ENCODE peak calls at places on chromosome 17, in six cellular contexts. H is GM12865, L is breast epithelium, Y is fibroblast of pulmonary artery, R is thoracic aorta, B is mucosa of descending colon. T is an unnamed sample.

GRCh38 chr17:66383353-66383752 is 80.9 kb downstream of the PRKCA start:
- DNase-seq in H (no peak), L (no peak), Y (peak; percentile 94), R (no peak), B (no peak), T (no peak)

GRCh38 chr17:36148559-36149295 is 27.7 kb downstream of the TBC1D3B start:
- DNase-seq in H (peak; percentile 84), L (peak; percentile 72), Y (peak; percentile 72), R (no peak), B (peak; percentile 83), T (peak; percentile 25)

GRCh38 chr17:48352630-48353029 is 77.4 kb downstream of the SKAP1 start:
- DNase-seq in H (no peak), L (no peak), Y (no peak), R (no peak), B (no peak), T (no peak)

GRCh38 chr17:39769974-39770587 is 32.3 kb downstream of the GRB7 start:
- DNase-seq in H (peak; percentile 89), L (no peak), Y (no peak), R (no peak), B (no peak), T (no peak)

GRCh38 chr17:2580641-2581040 is 12.8 kb upstream of the PAFAH1B1 start:
- DNase-seq in H (no peak), L (no peak), Y (no peak), R (no peak), B (no peak), T (no peak)

GRCh38 chr17:31269597-31269996 is 27.4 kb downstream of the OMG start:
- DNase-seq in H (no peak), L (no peak), Y (peak; percentile 95), R (no peak), B (no peak), T (no peak)

GRCh38 chr17:47819475-47819874 is 2.1 kb downstream of the OSBPL7 start:
- DNase-seq in H (no peak), L (no peak), Y (no peak), R (no peak), B (peak; percentile 30), T (no peak)

GRCh38 chr17:48127371-48128051 is 19.9 kb downstream of the SNX11 start:
- DNase-seq in H (no peak), L (no peak), Y (peak; percentile 21), R (no peak), B (no peak), T (no peak)

GRCh38 chr17:63911657-63912100 is 621 bp upstream of the CSHL1 start:
- DNase-seq in H (peak; percentile 40), L (no peak), Y (peak; percentile 30), R (no peak), B (no peak), T (no peak)

GRCh38 chr17:2366747-2367494 is 29.6 kb downstream of the SGSM2 start:
- DNase-seq in H (no peak), L (no peak), Y (peak; percentile 26), R (no peak), B (peak; percentile 22), T (no peak)

GRCh38 chr17:7058831-7059447 is 15.0 kb upstream of the SLC16A11 start:
- DNase-seq in H (no peak), L (no peak), Y (peak; percentile 80), R (no peak), B (no peak), T (no peak)

GRCh38 chr17:18999911-19000310 is 4.7 kb downstream of the FAM83G start:
- DNase-seq in H (no peak), L (no peak), Y (no peak), R (no peak), B (peak; percentile 27), T (no peak)

GRCh38 chr17:58521680-58522079 is 7.2 kb upstream of the MTMR4 start:
- DNase-seq in H (no peak), L (no peak), Y (no peak), R (no peak), B (no peak), T (no peak)

GRCh38 chr17:34456121-34456520 is 93.1 kb upstream of the CCL1 start:
- DNase-seq in H (no peak), L (no peak), Y (no peak), R (no peak), B (no peak), T (no peak)

GRCh38 chr17:36001862-36002603 is 680 bp upstream of the CCL15 start:
- DNase-seq in H (no peak), L (no peak), Y (no peak), R (no peak), B (peak; percentile 93), T (no peak)

GRCh38 chr17:2418572-2418971 is 17.7 kb upstream of the MNT start:
- DNase-seq in H (no peak), L (no peak), Y (no peak), R (no peak), B (no peak), T (no peak)

GRCh38 chr17:721540-721937 is 6.9 kb upstream of the VPS53 start:
- DNase-seq in H (no peak), L (no peak), Y (no peak), R (no peak), B (no peak), T (no peak)

GRCh38 chr17:80018917-80019651 is 16.6 kb downstream of the TBC1D16 start:
- DNase-seq in H (no peak), L (no peak), Y (no peak), R (no peak), B (peak; percentile 20), T (no peak)

GRCh38 chr17:34579017-34579946 is at the start of gene TMEM132E:
- DNase-seq in H (no peak), L (peak; percentile 57), Y (no peak), R (peak; percentile 14), B (no peak), T (peak; percentile 29)

GRCh38 chr17:9702916-9703780 is 57.8 kb downstream of the USP43 start:
- DNase-seq in H (no peak), L (no peak), Y (no peak), R (no peak), B (no peak), T (no peak)

GRCh38 chr17:33053641-33054040 is 62.0 kb downstream of the SPACA3 start:
- DNase-seq in H (no peak), L (no peak), Y (no peak), R (no peak), B (no peak), T (no peak)
- TF ChIP-seq CTCF in H (no peak), L (no peak), Y (no peak), R (no peak), B (no peak), T (no peak)

DNA sequence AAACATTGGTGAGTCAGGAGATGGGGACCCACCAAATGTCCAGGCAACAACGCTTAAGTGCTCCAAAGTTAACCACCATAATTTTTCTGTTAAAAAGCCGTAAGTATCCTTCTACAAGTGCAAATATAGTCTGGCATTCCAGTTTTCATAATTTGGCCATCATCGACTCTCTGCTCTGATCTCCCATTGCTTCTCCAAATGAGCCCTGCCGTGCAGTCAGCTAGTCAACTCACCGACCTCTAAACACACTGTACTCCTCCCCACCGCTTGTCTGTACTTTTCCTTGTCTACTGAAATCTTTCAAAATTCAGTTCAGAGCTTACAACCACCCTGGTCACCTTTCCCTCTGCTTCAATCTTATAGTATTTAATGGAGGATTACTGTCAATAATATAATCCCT is 52.6 kb upstream of the SLC25A19 start:
- DNase-seq in H (no peak), L (no peak), Y (no peak), R (no peak), B (no peak), T (no peak)
- TF ChIP-seq CTCF in H (no peak), L (no peak), Y (no peak), R (no peak), B (no peak), T (no peak)

GRCh38 chr17:75614556-75615270 is 18.5 kb upstream of the SMIM5 start:
- DNase-seq in H (no peak), L (no peak), Y (no peak), R (no peak), B (no peak), T (no peak)
- TF ChIP-seq CTCF in H (no peak), L (no peak), Y (no peak), R (no peak), B (no peak), T (no peak)

DNA sequence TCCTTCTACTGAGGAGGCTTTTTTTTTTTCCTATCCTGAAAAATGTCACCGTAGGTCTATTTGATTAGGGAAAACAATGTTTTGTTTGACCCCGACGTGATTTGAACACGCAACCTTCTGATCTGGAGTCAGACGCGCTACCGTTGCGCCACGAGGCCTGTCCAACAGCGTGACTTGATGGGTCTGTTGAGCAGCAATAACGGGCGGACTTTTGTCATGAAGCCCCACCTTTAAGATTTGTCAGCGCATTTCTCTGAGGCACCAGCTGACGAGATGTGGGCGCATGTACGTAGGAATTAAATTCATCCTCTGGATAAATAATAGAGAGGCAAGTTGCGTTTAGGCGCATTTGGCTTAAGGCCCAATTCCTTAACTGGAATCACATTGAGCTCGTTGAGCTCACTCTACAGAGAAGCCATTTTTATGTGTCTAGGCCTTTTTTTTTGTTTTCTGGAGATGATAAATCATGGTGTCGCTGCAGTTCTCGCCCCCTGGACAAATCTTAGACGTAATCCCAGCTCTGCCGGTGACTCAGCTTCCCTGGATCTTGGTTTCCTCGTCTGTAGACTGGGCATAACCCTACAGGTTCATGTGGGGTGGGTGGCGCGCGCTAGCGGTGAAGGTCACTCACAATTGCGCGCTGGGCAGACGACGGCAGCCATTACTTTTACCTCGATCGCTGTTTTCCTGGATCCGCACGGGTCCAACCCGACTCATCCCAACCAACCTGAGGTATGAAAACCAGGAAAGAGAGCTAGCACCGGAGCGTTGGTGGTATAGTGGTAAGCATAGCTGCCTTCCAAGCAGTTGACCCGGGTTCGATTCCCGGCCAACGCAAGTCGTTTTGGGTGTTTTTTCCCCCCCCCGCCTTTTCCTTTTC is 10.6 kb upstream of the AURKB start:
- DNase-seq in H (peak; percentile 93), L (peak; percentile 94), Y (peak; percentile 92), R (peak; percentile 82), B (peak; percentile 91), T (peak; percentile 95)
- TF ChIP-seq CTCF in H (no peak), L (no peak), Y (no peak), R (no peak), B (no peak), T (no peak)

GRCh38 chr17:41518031-41518430 is 659 bp downstream of the KRT15 start:
- DNase-seq in H (no peak), L (no peak), Y (no peak), R (no peak), B (no peak), T (no peak)

GRCh38 chr17:41516828-41517283 is 1.8 kb downstream of the KRT15 start:
- DNase-seq in H (no peak), L (no peak), Y (no peak), R (no peak), B (no peak), T (no peak)

GRCh38 chr17:41519501-41520224 is 973 bp upstream of the KRT15 start:
- DNase-seq in H (no peak), L (no peak), Y (no peak), R (no peak), B (no peak), T (no peak)

GRCh38 chr17:41520821-41521521 is 2.3 kb upstream of the KRT15 start:
- DNase-seq in H (no peak), L (no peak), Y (no peak), R (no peak), B (peak; percentile 81), T (no peak)

GRCh38 chr17:41518789-41519449 is at the start of gene KRT15:
- DNase-seq in H (no peak), L (no peak), Y (peak; percentile 16), R (no peak), B (no peak), T (no peak)
- TF ChIP-seq CTCF in H (no peak), L (no peak), Y (no peak), R (no peak), B (no peak), T (no peak)

T was measured in omental fat pad.